ENCODE peak calls at places on chromosomes 1 and 21, in seven cellular contexts. One of them, this sample, is unnamed. For H3K4me1, the result is how much of the 10 kb centered on the place peaks cover.

GRCh38 chr1:174160109-174160473 is 771 bp downstream of the RABGAP1L start:
- DNase-seq in IMR-90: peak
- DNase-seq in CD8-positive, alpha-beta T cell: no peak
- DNase-seq in tibial nerve: peak
- DNase-seq in psoas muscle: peak
- DNase-seq in cardiac muscle cell: peak
- DNase-seq in effector memory CD4-positive, alpha-beta T cell: no peak
- DNase-seq in this sample: no peak

GRCh38 chr1:23080885-23081284 is 61.6 kb downstream of the KDM1A start:
- DNase-seq in psoas muscle: no peak
- DNase-seq in CD8-positive, alpha-beta T cell: no peak
- DNase-seq in IMR-90: no peak
- DNase-seq in cardiac muscle cell: no peak
- DNase-seq in tibial nerve: no peak
- DNase-seq in effector memory CD4-positive, alpha-beta T cell: no peak
- DNase-seq in this sample: no peak

GRCh38 chr1:16122361-16122881 is 33.4 kb downstream of the EPHA2 start:
- DNase-seq in cardiac muscle cell: peak
- DNase-seq in tibial nerve: no peak
- DNase-seq in psoas muscle: peak
- DNase-seq in IMR-90: peak
- DNase-seq in effector memory CD4-positive, alpha-beta T cell: no peak
- DNase-seq in CD8-positive, alpha-beta T cell: no peak
- DNase-seq in this sample: no peak

GRCh38 chr21:41678016-41678935 is 88.6 kb downstream of the RIPK4 start:
- DNase-seq in tibial nerve: no peak
- DNase-seq in CD8-positive, alpha-beta T cell: no peak
- DNase-seq in psoas muscle: no peak
- DNase-seq in effector memory CD4-positive, alpha-beta T cell: no peak
- DNase-seq in cardiac muscle cell: no peak
- DNase-seq in IMR-90: peak
- DNase-seq in this sample: no peak

GRCh38 chr1:98921817-98922216 is 82.8 kb downstream of the PLPPR5 start:
- DNase-seq in psoas muscle: no peak
- DNase-seq in effector memory CD4-positive, alpha-beta T cell: no peak
- DNase-seq in IMR-90: peak
- DNase-seq in tibial nerve: no peak
- DNase-seq in CD8-positive, alpha-beta T cell: no peak
- DNase-seq in cardiac muscle cell: no peak
- DNase-seq in this sample: no peak

GRCh38 chr1:151763990-151764389 is 694 bp upstream of the MRPL9 start:
- DNase-seq in CD8-positive, alpha-beta T cell: no peak
- DNase-seq in effector memory CD4-positive, alpha-beta T cell: no peak
- DNase-seq in IMR-90: no peak
- DNase-seq in cardiac muscle cell: peak
- DNase-seq in psoas muscle: no peak
- DNase-seq in tibial nerve: no peak
- DNase-seq in this sample: no peak

GRCh38 chr1:45230537-45230936 is 24.1 kb upstream of the ZSWIM5 start:
- DNase-seq in IMR-90: no peak
- DNase-seq in cardiac muscle cell: no peak
- DNase-seq in tibial nerve: no peak
- DNase-seq in effector memory CD4-positive, alpha-beta T cell: no peak
- DNase-seq in psoas muscle: no peak
- DNase-seq in CD8-positive, alpha-beta T cell: no peak
- DNase-seq in this sample: no peak

GRCh38 chr1:94207695-94208094 is 29.7 kb downstream of the ARHGAP29 start:
- DNase-seq in CD8-positive, alpha-beta T cell: no peak
- DNase-seq in effector memory CD4-positive, alpha-beta T cell: no peak
- DNase-seq in cardiac muscle cell: no peak
- DNase-seq in IMR-90: no peak
- DNase-seq in psoas muscle: no peak
- DNase-seq in tibial nerve: no peak
- DNase-seq in this sample: no peak

GRCh38 chr1:247407180-247407616 is 8.8 kb upstream of the NLRP3 start:
- DNase-seq in cardiac muscle cell: no peak
- DNase-seq in IMR-90: no peak
- DNase-seq in CD8-positive, alpha-beta T cell: peak
- DNase-seq in effector memory CD4-positive, alpha-beta T cell: peak
- DNase-seq in tibial nerve: no peak
- DNase-seq in psoas muscle: no peak
- DNase-seq in this sample: no peak

GRCh38 chr1:53092659-53093450 is 30.8 kb downstream of the PODN start:
- DNase-seq in CD8-positive, alpha-beta T cell: no peak
- DNase-seq in IMR-90: no peak
- DNase-seq in psoas muscle: no peak
- DNase-seq in cardiac muscle cell: no peak
- DNase-seq in tibial nerve: no peak
- DNase-seq in effector memory CD4-positive, alpha-beta T cell: no peak
- DNase-seq in this sample: no peak

GRCh38 chr1:51491166-51491981 is 27.7 kb downstream of the EPS15 start:
- DNase-seq in tibial nerve: no peak
- DNase-seq in effector memory CD4-positive, alpha-beta T cell: no peak
- DNase-seq in IMR-90: no peak
- DNase-seq in CD8-positive, alpha-beta T cell: no peak
- DNase-seq in cardiac muscle cell: no peak
- DNase-seq in psoas muscle: no peak
- DNase-seq in this sample: no peak

GRCh38 chr1:155070721-155071556 is 7.4 kb downstream of the EFNA4 start:
- DNase-seq in psoas muscle: peak
- DNase-seq in CD8-positive, alpha-beta T cell: peak
- DNase-seq in tibial nerve: peak
- DNase-seq in IMR-90: peak
- DNase-seq in effector memory CD4-positive, alpha-beta T cell: peak
- DNase-seq in cardiac muscle cell: peak
- DNase-seq in this sample: no peak

GRCh38 chr1:169207825-169208520 is 101.5 kb downstream of the ATP1B1 start:
- DNase-seq in CD8-positive, alpha-beta T cell: no peak
- DNase-seq in tibial nerve: no peak
- DNase-seq in cardiac muscle cell: peak
- DNase-seq in psoas muscle: no peak
- DNase-seq in IMR-90: no peak
- DNase-seq in effector memory CD4-positive, alpha-beta T cell: no peak
- DNase-seq in this sample: no peak

GRCh38 chr21:43321611-43322010 is 105.3 kb downstream of the SIK1 start:
- DNase-seq in cardiac muscle cell: no peak
- DNase-seq in psoas muscle: no peak
- DNase-seq in IMR-90: no peak
- DNase-seq in tibial nerve: no peak
- DNase-seq in effector memory CD4-positive, alpha-beta T cell: no peak
- DNase-seq in CD8-positive, alpha-beta T cell: no peak
- DNase-seq in this sample: no peak

GRCh38 chr1:8603220-8603616 is 214.2 kb downstream of the RERE start:
- DNase-seq in psoas muscle: no peak
- DNase-seq in CD8-positive, alpha-beta T cell: no peak
- DNase-seq in tibial nerve: no peak
- DNase-seq in IMR-90: peak
- DNase-seq in cardiac muscle cell: peak
- DNase-seq in effector memory CD4-positive, alpha-beta T cell: no peak
- DNase-seq in this sample: no peak

GRCh38 chr1:96833376-96833775 is 111.8 kb downstream of the PTBP2 start:
- DNase-seq in tibial nerve: no peak
- DNase-seq in IMR-90: no peak
- DNase-seq in psoas muscle: no peak
- DNase-seq in cardiac muscle cell: no peak
- DNase-seq in CD8-positive, alpha-beta T cell: no peak
- DNase-seq in effector memory CD4-positive, alpha-beta T cell: no peak
- DNase-seq in this sample: no peak

GRCh38 chr1:240091614-240092300 is at the start of gene FMN2:
- DNase-seq in psoas muscle: no peak
- DNase-seq in cardiac muscle cell: peak
- DNase-seq in IMR-90: peak
- DNase-seq in effector memory CD4-positive, alpha-beta T cell: no peak
- DNase-seq in CD8-positive, alpha-beta T cell: no peak
- DNase-seq in tibial nerve: no peak
- DNase-seq in this sample: no peak

GRCh38 chr21:40143822-40144525 is 276.7 kb downstream of the PCP4 start:
- DNase-seq in effector memory CD4-positive, alpha-beta T cell: no peak
- DNase-seq in cardiac muscle cell: peak
- DNase-seq in IMR-90: peak
- DNase-seq in psoas muscle: no peak
- DNase-seq in CD8-positive, alpha-beta T cell: no peak
- DNase-seq in tibial nerve: peak
- DNase-seq in this sample: peak

GRCh38 chr1:181135815-181136737 is 47.6 kb downstream of the IER5 start:
- DNase-seq in psoas muscle: no peak
- DNase-seq in IMR-90: peak
- DNase-seq in effector memory CD4-positive, alpha-beta T cell: no peak
- DNase-seq in CD8-positive, alpha-beta T cell: no peak
- DNase-seq in tibial nerve: no peak
- DNase-seq in cardiac muscle cell: peak
- DNase-seq in this sample: no peak

GRCh38 chr1:3335754-3336640 is 118.5 kb upstream of the ARHGEF16 start:
- DNase-seq in CD8-positive, alpha-beta T cell: no peak
- DNase-seq in IMR-90: no peak
- DNase-seq in tibial nerve: no peak
- DNase-seq in psoas muscle: no peak
- DNase-seq in effector memory CD4-positive, alpha-beta T cell: no peak
- DNase-seq in cardiac muscle cell: no peak
- DNase-seq in this sample: no peak
- H3K4me3 ChIP-seq in CD8-positive, alpha-beta T cell: no peak
- H3K4me3 ChIP-seq in IMR-90: no peak
- H3K4me3 ChIP-seq in tibial nerve: no peak
- H3K4me3 ChIP-seq in psoas muscle: no peak
- H3K4me3 ChIP-seq in effector memory CD4-positive, alpha-beta T cell: no peak
- H3K4me3 ChIP-seq in cardiac muscle cell: no peak
- H3K4me3 ChIP-seq in this sample: no peak

GRCh38 chr1:10697621-10698160 is 98.8 kb downstream of the CASZ1 start:
- DNase-seq in IMR-90: no peak
- DNase-seq in tibial nerve: no peak
- DNase-seq in effector memory CD4-positive, alpha-beta T cell: no peak
- DNase-seq in CD8-positive, alpha-beta T cell: no peak
- DNase-seq in psoas muscle: no peak
- DNase-seq in cardiac muscle cell: no peak
- DNase-seq in this sample: no peak

GRCh38 chr1:10699470-10699835 is 97.0 kb downstream of the CASZ1 start:
- DNase-seq in effector memory CD4-positive, alpha-beta T cell: no peak
- DNase-seq in IMR-90: no peak
- DNase-seq in cardiac muscle cell: no peak
- DNase-seq in CD8-positive, alpha-beta T cell: no peak
- DNase-seq in psoas muscle: no peak
- DNase-seq in tibial nerve: no peak
- DNase-seq in this sample: no peak

GRCh38 chr1:10701145-10701544 is 95.3 kb downstream of the CASZ1 start:
- DNase-seq in psoas muscle: no peak
- DNase-seq in CD8-positive, alpha-beta T cell: no peak
- DNase-seq in IMR-90: no peak
- DNase-seq in cardiac muscle cell: no peak
- DNase-seq in tibial nerve: no peak
- DNase-seq in effector memory CD4-positive, alpha-beta T cell: no peak
- DNase-seq in this sample: no peak

GRCh38 chr1:10696977-10697376 is 99.5 kb downstream of the CASZ1 start:
- DNase-seq in effector memory CD4-positive, alpha-beta T cell: no peak
- DNase-seq in tibial nerve: no peak
- DNase-seq in CD8-positive, alpha-beta T cell: no peak
- DNase-seq in IMR-90: peak
- DNase-seq in psoas muscle: no peak
- DNase-seq in cardiac muscle cell: no peak
- DNase-seq in this sample: no peak

DNA sequence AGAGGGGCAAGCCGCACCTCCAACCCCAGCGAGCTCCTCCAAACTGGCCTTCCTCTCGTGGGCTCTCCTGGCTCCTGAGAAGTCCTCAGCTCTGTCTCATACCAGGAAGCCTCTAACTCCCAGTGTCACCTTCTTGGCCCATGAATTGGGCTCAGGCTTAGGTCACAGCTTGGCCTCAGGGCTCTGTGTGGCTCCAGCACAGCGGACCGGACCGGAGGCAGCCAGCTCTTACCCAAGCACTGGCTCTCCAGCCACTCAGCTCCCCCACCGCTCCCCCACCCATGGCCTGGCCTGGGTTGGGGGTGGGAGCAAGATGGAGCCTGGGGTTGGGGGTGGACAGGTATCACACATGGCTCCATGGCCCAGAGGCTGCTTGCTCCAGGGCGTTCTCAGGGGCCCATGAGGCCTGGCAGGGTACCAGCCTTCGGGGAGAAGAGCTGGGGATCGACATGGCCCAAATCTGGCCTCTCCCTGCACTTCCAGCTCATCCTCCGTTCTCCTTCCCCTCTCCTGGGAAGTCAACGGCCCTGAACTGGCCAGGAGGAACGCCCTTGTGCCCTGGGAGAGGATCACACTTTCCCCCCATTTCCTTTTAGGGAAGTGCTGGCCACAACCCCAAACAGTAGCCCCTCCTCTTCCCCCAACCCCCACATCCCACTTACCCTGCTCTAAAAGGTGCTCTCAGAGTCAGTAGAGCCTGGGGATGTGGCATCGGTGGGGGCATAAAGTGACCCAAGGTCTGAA is 97.5 kb downstream of the CASZ1 start:
- DNase-seq in psoas muscle: no peak
- DNase-seq in CD8-positive, alpha-beta T cell: no peak
- DNase-seq in IMR-90: no peak
- DNase-seq in tibial nerve: no peak
- DNase-seq in cardiac muscle cell: no peak
- DNase-seq in effector memory CD4-positive, alpha-beta T cell: no peak
- DNase-seq in this sample: no peak
- H3K4me1 ChIP-seq in psoas muscle: under half
- H3K4me1 ChIP-seq in CD8-positive, alpha-beta T cell: under half
- H3K4me1 ChIP-seq in IMR-90: under half
- H3K4me1 ChIP-seq in tibial nerve: under half
- H3K4me1 ChIP-seq in cardiac muscle cell: under half
- H3K4me1 ChIP-seq in effector memory CD4-positive, alpha-beta T cell: under half
- H3K4me1 ChIP-seq in this sample: under half

DNA sequence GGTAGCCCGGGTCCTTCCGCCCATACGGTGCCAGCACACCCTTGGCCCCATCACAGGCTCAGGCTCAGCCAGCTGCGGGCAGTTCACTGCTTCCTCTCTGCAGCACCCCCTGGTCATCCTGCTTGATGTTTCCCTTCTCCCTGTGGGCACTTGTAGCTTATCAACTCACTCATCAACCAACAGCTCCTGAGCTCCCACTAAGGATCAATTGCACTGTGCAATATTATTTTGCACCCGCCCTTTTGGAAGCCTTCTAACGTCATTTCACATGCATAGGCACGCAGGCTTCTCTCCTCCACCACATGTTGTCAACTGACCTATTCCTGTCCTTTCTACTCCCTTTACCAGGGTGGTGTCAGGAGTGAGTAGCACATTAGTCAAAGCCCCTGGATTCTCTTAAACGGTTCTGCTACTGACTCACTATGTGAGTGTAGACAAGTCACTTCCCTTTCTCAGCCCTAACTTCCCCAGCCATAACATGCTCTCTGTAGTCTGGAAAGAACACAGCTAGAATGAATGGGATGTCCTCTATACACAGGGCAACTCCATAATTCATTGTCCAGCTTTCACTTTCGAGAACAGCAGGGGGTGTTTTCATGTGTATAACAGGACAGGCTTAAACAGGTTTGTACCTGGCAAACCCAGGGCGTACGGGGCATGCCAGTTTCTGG is 47.1 kb upstream of the IRF2BP2 start:
- DNase-seq in CD8-positive, alpha-beta T cell: no peak
- DNase-seq in IMR-90: peak
- DNase-seq in cardiac muscle cell: peak
- DNase-seq in effector memory CD4-positive, alpha-beta T cell: no peak
- DNase-seq in psoas muscle: no peak
- DNase-seq in tibial nerve: no peak
- DNase-seq in this sample: no peak
- H3K4me3 ChIP-seq in CD8-positive, alpha-beta T cell: no peak
- H3K4me3 ChIP-seq in IMR-90: no peak
- H3K4me3 ChIP-seq in cardiac muscle cell: no peak
- H3K4me3 ChIP-seq in effector memory CD4-positive, alpha-beta T cell: no peak
- H3K4me3 ChIP-seq in psoas muscle: no peak
- H3K4me3 ChIP-seq in tibial nerve: no peak
- H3K4me3 ChIP-seq in this sample: no peak

GRCh38 chr1:198128528-198128927 is 28.3 kb upstream of the NEK7 start:
- DNase-seq in CD8-positive, alpha-beta T cell: no peak
- DNase-seq in psoas muscle: no peak
- DNase-seq in tibial nerve: no peak
- DNase-seq in IMR-90: peak
- DNase-seq in effector memory CD4-positive, alpha-beta T cell: no peak
- DNase-seq in cardiac muscle cell: no peak
- DNase-seq in this sample: no peak
- H3K4me1 ChIP-seq in CD8-positive, alpha-beta T cell: under half
- H3K4me1 ChIP-seq in psoas muscle: under half
- H3K4me1 ChIP-seq in tibial nerve: under half
- H3K4me1 ChIP-seq in IMR-90: under half
- H3K4me1 ChIP-seq in effector memory CD4-positive, alpha-beta T cell: under half
- H3K4me1 ChIP-seq in cardiac muscle cell: under half
- H3K4me1 ChIP-seq in this sample: under half